ENCODE peak calls at places on chromosomes 4 and X, in seven cellular contexts. R, X, M, O, G, T and A are unnamed samples.

GRCh38 chrX:72122621-72123275 is 9.0 kb downstream of the RTL5 start:
- DNase-seq in R (no peak), X (no peak), M (no peak), O (no peak), G (no peak), T (no peak), A (no peak)

GRCh38 chrX:4547218-4547836 is 833.9 kb upstream of the PRKX start:
- DNase-seq in R (peak), X (peak), M (peak), O (peak), G (peak), T (peak), A (no peak)

GRCh38 chr4:92969650-92970370 is 666.0 kb downstream of the GRID2 start:
- DNase-seq in R (no peak), X (peak), M (peak), O (peak), G (no peak), T (no peak), A (no peak)

GRCh38 chr4:97238956-97239698 is 904.1 kb downstream of the STPG2 start:
- DNase-seq in R (no peak), X (no peak), M (no peak), O (no peak), G (no peak), T (no peak), A (no peak)

GRCh38 chr4:7429069-7429416 is 5.7 kb downstream of the PSAPL1 start:
- DNase-seq in R (no peak), X (no peak), M (no peak), O (no peak), G (no peak), T (no peak), A (no peak)

GRCh38 chr4:3010998-3011397 is 47.6 kb downstream of the GRK4 start:
- DNase-seq in R (no peak), X (no peak), M (peak), O (no peak), G (no peak), T (no peak), A (no peak)

GRCh38 chrX:132023117-132023895 is at the start of gene STK26:
- DNase-seq in R (peak), X (no peak), M (peak), O (peak), G (peak), T (peak), A (peak)

GRCh38 chr4:113293043-113293560 is 243.6 kb downstream of the ANK2 start:
- DNase-seq in R (no peak), X (no peak), M (peak), O (no peak), G (no peak), T (no peak), A (no peak)

GRCh38 chr4:34922325-34922724 is 1322.0 kb downstream of the ARAP2 start:
- DNase-seq in R (no peak), X (no peak), M (no peak), O (no peak), G (no peak), T (no peak), A (no peak)

GRCh38 chr4:19259920-19260319 is 991.8 kb upstream of the SLIT2 start:
- DNase-seq in R (no peak), X (no peak), M (no peak), O (no peak), G (no peak), T (no peak), A (no peak)

GRCh38 chr4:141464366-141464765 is 172.0 kb upstream of the IL15 start:
- DNase-seq in R (no peak), X (no peak), M (no peak), O (no peak), G (no peak), T (no peak), A (no peak)

GRCh38 chr4:8708401-8709021 is 115.9 kb downstream of the CPZ start:
- DNase-seq in R (no peak), X (no peak), M (no peak), O (no peak), G (no peak), T (no peak), A (peak)

GRCh38 chrX:100098660-100099375 is 311.3 kb downstream of the PCDH19 start:
- DNase-seq in R (no peak), X (peak), M (peak), O (peak), G (no peak), T (no peak), A (no peak)

GRCh38 chrX:19888419-19888879 is 1.0 kb upstream of the SH3KBP1 start:
- DNase-seq in R (peak), X (no peak), M (peak), O (peak), G (peak), T (peak), A (no peak)

GRCh38 chr4:8910100-8910821 is 38.6 kb upstream of the HMX1 start:
- DNase-seq in R (no peak), X (no peak), M (no peak), O (no peak), G (peak), T (no peak), A (no peak)

GRCh38 chr4:8649631-8650261 is 57.2 kb downstream of the CPZ start:
- DNase-seq in R (no peak), X (no peak), M (no peak), O (no peak), G (peak), T (no peak), A (no peak)

GRCh38 chr4:103137446-103137827 is 37.8 kb upstream of the BDH2 start:
- DNase-seq in R (no peak), X (peak), M (no peak), O (no peak), G (no peak), T (no peak), A (no peak)

GRCh38 chr4:6198768-6199343 is 1.5 kb downstream of the JAKMIP1 start:
- DNase-seq in R (no peak), X (no peak), M (no peak), O (no peak), G (no peak), T (no peak), A (no peak)

GRCh38 chr4:156594619-156595018 is 377.0 kb downstream of the PDGFC start:
- DNase-seq in R (peak), X (no peak), M (no peak), O (no peak), G (no peak), T (no peak), A (peak)

GRCh38 chrX:9851890-9852289 is 65.7 kb downstream of the SHROOM2 start:
- DNase-seq in R (no peak), X (no peak), M (no peak), O (no peak), G (no peak), T (no peak), A (no peak)

GRCh38 chr4:40719008-40719623 is 30.6 kb upstream of the NSUN7 start:
- DNase-seq in R (peak), X (no peak), M (peak), O (peak), G (no peak), T (no peak), A (no peak)

GRCh38 chr4:22842360-22842759 is 149.6 kb downstream of the GBA3 start:
- DNase-seq in R (no peak), X (no peak), M (no peak), O (no peak), G (no peak), T (no peak), A (no peak)

GRCh38 chr4:575281-576141 is 584 bp downstream of the TMEM271 start:
- DNase-seq in R (no peak), X (no peak), M (peak), O (no peak), G (peak), T (no peak), A (no peak)

GRCh38 chr4:14752341-14753046 is 249.8 kb upstream of the CPEB2 start:
- DNase-seq in R (no peak), X (no peak), M (no peak), O (no peak), G (no peak), T (no peak), A (no peak)

GRCh38 chrX:124010157-124010556 is 48.7 kb downstream of the STAG2 start:
- DNase-seq in R (no peak), X (no peak), M (no peak), O (no peak), G (no peak), T (no peak), A (no peak)

GRCh38 chr4:151485541-151486131 is 76.7 kb downstream of the FHIP1A start:
- DNase-seq in R (no peak), X (no peak), M (no peak), O (peak), G (no peak), T (no peak), A (no peak)

GRCh38 chrX:46722742-46723568 is 36.0 kb downstream of the SLC9A7 start:
- DNase-seq in R (no peak), X (no peak), M (no peak), O (no peak), G (no peak), T (no peak), A (no peak)

GRCh38 chr4:155666701-155667537 is at the start of gene GUCY1A1:
- DNase-seq in R (no peak), X (no peak), M (no peak), O (no peak), G (no peak), T (no peak), A (peak)

GRCh38 chr4:151887151-151887815 is 126.5 kb upstream of the GATB start:
- DNase-seq in R (no peak), X (no peak), M (peak), O (no peak), G (no peak), T (no peak), A (no peak)

GRCh38 chr4:177595413-177595812 is 153.2 kb upstream of the AGA start:
- DNase-seq in R (no peak), X (no peak), M (no peak), O (no peak), G (no peak), T (no peak), A (no peak)

GRCh38 chr4:73762409-73762808 is 22.0 kb downstream of the CXCL8 start:
- DNase-seq in R (no peak), X (no peak), M (no peak), O (no peak), G (no peak), T (no peak), A (no peak)

GRCh38 chr4:174631901-174632758 is 109.8 kb upstream of the HPGD start:
- DNase-seq in R (peak), X (no peak), M (peak), O (peak), G (no peak), T (no peak), A (no peak)

GRCh38 chr4:122890142-122890769 is 32.1 kb downstream of the NUDT6 start:
- DNase-seq in R (no peak), X (no peak), M (no peak), O (no peak), G (no peak), T (no peak), A (no peak)

GRCh38 chrX:28586891-28587635 is at the start of gene IL1RAPL1:
- DNase-seq in R (peak), X (peak), M (peak), O (peak), G (no peak), T (no peak), A (no peak)

GRCh38 chr4:158768577-158769174 is at the start of gene FNIP2:
- DNase-seq in R (peak), X (no peak), M (peak), O (peak), G (peak), T (peak), A (peak)

GRCh38 chr4:16194199-16194598 is 32.1 kb downstream of the TAPT1 start:
- DNase-seq in R (no peak), X (no peak), M (peak), O (peak), G (no peak), T (no peak), A (no peak)

GRCh38 chr4:128332086-128332485 is 44.5 kb upstream of the PGRMC2 start:
- DNase-seq in R (no peak), X (no peak), M (no peak), O (no peak), G (no peak), T (no peak), A (no peak)

GRCh38 chrX:111352424-111352823 is 59.6 kb downstream of the DCX start:
- DNase-seq in R (no peak), X (no peak), M (peak), O (peak), G (no peak), T (no peak), A (peak)